ENCODE peak calls at places on chromosomes 2 and 18, in seven cellular contexts. P is GM18507, Y is T-helper 2 cell, W is AG10803, C is endothelial cell, J is transverse colon, S is A673. K is an unnamed sample.

GRCh38 chr2:12047761-12048160 is 301.3 kb downstream of the LPIN1 start:
- DNase-seq in P (no peak), Y (no peak), W (no peak), C (no peak), J (no peak), S (no peak), K (no peak)

GRCh38 chr2:9809064-9809356 is 34.3 kb upstream of the TAF1B start:
- DNase-seq in P (no peak), Y (no peak), W (no peak), C (no peak), J (peak), S (no peak), K (no peak)

GRCh38 chr18:65750421-65751144 is at the start of gene CDH7:
- DNase-seq in P (no peak), Y (no peak), W (no peak), C (peak), J (no peak), S (peak), K (peak)

GRCh38 chr2:29806461-29806860 is 114.9 kb downstream of the ALK start:
- DNase-seq in P (no peak), Y (no peak), W (no peak), C (no peak), J (no peak), S (no peak), K (no peak)

GRCh38 chr2:108377815-108378630 is at the start of gene SULT1C4:
- DNase-seq in P (no peak), Y (no peak), W (no peak), C (peak), J (peak), S (no peak), K (no peak)

GRCh38 chr2:41948397-41948763 is 99.4 kb upstream of the PKDCC start:
- DNase-seq in P (no peak), Y (no peak), W (no peak), C (no peak), J (no peak), S (peak), K (no peak)

GRCh38 chr2:215685218-215685962 is 249.5 kb upstream of the FN1 start:
- DNase-seq in P (no peak), Y (no peak), W (peak), C (no peak), J (no peak), S (no peak), K (no peak)

GRCh38 chr18:27948981-27949380 is 227.9 kb downstream of the CDH2 start:
- DNase-seq in P (no peak), Y (no peak), W (no peak), C (no peak), J (no peak), S (no peak), K (no peak)

GRCh38 chr2:222033541-222033940 is 265.3 kb downstream of the PAX3 start:
- DNase-seq in P (no peak), Y (no peak), W (peak), C (no peak), J (no peak), S (no peak), K (no peak)

GRCh38 chr2:221254281-221254680 is 317.8 kb downstream of the EPHA4 start:
- DNase-seq in P (no peak), Y (no peak), W (no peak), C (no peak), J (no peak), S (no peak), K (peak)

GRCh38 chr2:54589340-54590215 is 133.5 kb downstream of the SPTBN1 start:
- DNase-seq in P (no peak), Y (no peak), W (no peak), C (peak), J (peak), S (peak), K (no peak)

GRCh38 chr2:191150451-191151314 is at the start of gene STAT4:
- DNase-seq in P (no peak), Y (peak), W (no peak), C (peak), J (peak), S (peak), K (no peak)